ENCODE peak calls at places on chromosomes 12 and 14, in seven cellular contexts. I is B cell; V is stimulated activated CD4-positive, alpha-beta T cell treated with anti-CD3 and anti-CD28 coated beads, Interleukin-4, amount 100 ng/mL, for 1 hour; D is retina; B is stimulated activated naive B cell treated with anti-CD40 and anti-IgM and Interleukin-4, amounts not matched to agents 10 μg/mL and 1 μg/mL and 100 μg/mL, for 72 hours; T is activated T-helper 1 cell treated with anti-CD3 and anti-CD28 coated beads, Interleukin-12 subunit alpha, Interleukin-12 subunit beta, Interleukin-2, Interleukin-4 antibody, amounts not matched to agents 30 ng/mL and 10 ng/mL and 1 ng/mL, durations not matched to agents 14 hours and 24 hours and 36 hours; Q is GM12865. A is an unnamed sample.

GRCh38 chr12:79547044-79547734 is 143.6 kb downstream of the PAWR start:
- DNase-seq in I (no peak), V (no peak), D (no peak), B (no peak), T (no peak), Q (no peak), A (peak)

GRCh38 chr12:116426391-116427136 is 132.6 kb upstream of the MAP1LC3B2 start:
- DNase-seq in I (no peak), V (no peak), D (peak), B (no peak), T (no peak), Q (no peak), A (peak)

GRCh38 chr12:113971392-113971791 is 5.3 kb upstream of the RBM19 start:
- DNase-seq in I (no peak), V (no peak), D (no peak), B (no peak), T (no peak), Q (no peak), A (no peak)

GRCh38 chr12:111442301-111443045 is 36.8 kb downstream of the SH2B3 start:
- DNase-seq in I (no peak), V (no peak), D (no peak), B (no peak), T (no peak), Q (no peak), A (no peak)

GRCh38 chr12:93146970-93147369 is 217.9 kb upstream of the EEA1 start:
- DNase-seq in I (no peak), V (no peak), D (no peak), B (no peak), T (no peak), Q (no peak), A (no peak)

GRCh38 chr12:39990122-39991101 is 115.5 kb downstream of the SLC2A13 start:
- DNase-seq in I (peak), V (peak), D (peak), B (peak), T (peak), Q (peak), A (peak)

GRCh38 chr14:23366163-23366921 is 1.4 kb upstream of the EFS start:
- DNase-seq in I (no peak), V (no peak), D (peak), B (no peak), T (no peak), Q (no peak), A (no peak)

GRCh38 chr12:79601908-79602307 is 88.9 kb downstream of the PAWR start:
- DNase-seq in I (no peak), V (no peak), D (no peak), B (no peak), T (no peak), Q (no peak), A (no peak)

GRCh38 chr12:132513070-132513398 is 23.1 kb downstream of the FBRSL1 start:
- DNase-seq in I (no peak), V (no peak), D (no peak), B (no peak), T (no peak), Q (no peak), A (peak)

GRCh38 chr12:79057540-79057939 is 193.0 kb downstream of the SYT1 start:
- DNase-seq in I (no peak), V (no peak), D (no peak), B (no peak), T (no peak), Q (no peak), A (no peak)

GRCh38 chr14:89359477-89360222 is 57.4 kb downstream of the FOXN3 start:
- DNase-seq in I (no peak), V (no peak), D (no peak), B (no peak), T (no peak), Q (no peak), A (no peak)

GRCh38 chr12:102067574-102068258 is 5.9 kb upstream of the WASHC3 start:
- DNase-seq in I (no peak), V (no peak), D (no peak), B (no peak), T (no peak), Q (no peak), A (peak)

GRCh38 chr14:64123241-64123956 is 170.8 kb downstream of the ESR2 start:
- DNase-seq in I (no peak), V (no peak), D (no peak), B (no peak), T (no peak), Q (no peak), A (no peak)

GRCh38 chr14:68448379-68448778 is 344.5 kb downstream of the ZFP36L1 start:
- DNase-seq in I (no peak), V (no peak), D (no peak), B (no peak), T (no peak), Q (no peak), A (no peak)

GRCh38 chr12:108788076-108788782 is 56.9 kb upstream of the CORO1C start:
- DNase-seq in I (no peak), V (no peak), D (no peak), B (no peak), T (no peak), Q (no peak), A (no peak)

GRCh38 chr12:116915326-116915725 is 4.6 kb downstream of the FBXW8 start:
- DNase-seq in I (no peak), V (no peak), D (no peak), B (no peak), T (no peak), Q (no peak), A (no peak)

GRCh38 chr12:108821407-108822397 is 35.7 kb downstream of the SSH1 start:
- DNase-seq in I (no peak), V (no peak), D (no peak), B (no peak), T (no peak), Q (peak), A (no peak)

GRCh38 chr12:19739195-19739776 is 300.0 kb downstream of the AEBP2 start:
- DNase-seq in I (no peak), V (no peak), D (peak), B (no peak), T (no peak), Q (peak), A (peak)

GRCh38 chr12:48903982-48904411 is 21.3 kb downstream of the FKBP11 start:
- DNase-seq in I (peak), V (peak), D (peak), B (peak), T (peak), Q (peak), A (no peak)

GRCh38 chr12:49364989-49365388 is 2.3 kb upstream of the SPATS2 start:
- DNase-seq in I (no peak), V (no peak), D (no peak), B (no peak), T (no peak), Q (no peak), A (no peak)

GRCh38 chr14:49954171-49954631 is 61.3 kb downstream of the ARF6 start:
- DNase-seq in I (no peak), V (no peak), D (no peak), B (no peak), T (no peak), Q (no peak), A (no peak)

GRCh38 chr12:73514672-73515071 is 1023.0 kb upstream of the ATXN7L3B start:
- DNase-seq in I (no peak), V (no peak), D (no peak), B (no peak), T (no peak), Q (no peak), A (no peak)

GRCh38 chr12:114340231-114340630 is 65.7 kb downstream of the TBX5 start:
- DNase-seq in I (no peak), V (no peak), D (no peak), B (no peak), T (no peak), Q (no peak), A (no peak)

GRCh38 chr14:34065690-34066391 is 115.0 kb upstream of the EGLN3 start:
- DNase-seq in I (no peak), V (no peak), D (no peak), B (no peak), T (no peak), Q (no peak), A (no peak)

GRCh38 chr14:68544150-68544892 is 248.5 kb downstream of the ZFP36L1 start:
- DNase-seq in I (no peak), V (no peak), D (no peak), B (no peak), T (no peak), Q (no peak), A (peak)

GRCh38 chr12:54759751-54760150 is 94.6 kb upstream of the MUCL1 start:
- DNase-seq in I (no peak), V (no peak), D (no peak), B (no peak), T (no peak), Q (peak), A (no peak)

GRCh38 chr12:50665170-50665569 is 98.7 kb upstream of the ATF1 start:
- DNase-seq in I (no peak), V (no peak), D (no peak), B (no peak), T (no peak), Q (no peak), A (no peak)

GRCh38 chr12:10364839-10365681 is 24.8 kb downstream of the KLRK1 start:
- DNase-seq in I (peak), V (peak), D (peak), B (peak), T (peak), Q (peak), A (peak)

GRCh38 chr12:56122637-56123036 is 4.6 kb downstream of the ZC3H10 start:
- DNase-seq in I (no peak), V (no peak), D (no peak), B (no peak), T (no peak), Q (no peak), A (no peak)

GRCh38 chr12:27014859-27015729 is 910 bp upstream of the TM7SF3 start:
- DNase-seq in I (no peak), V (no peak), D (peak), B (no peak), T (no peak), Q (peak), A (no peak)

A was measured in AG09309.